ENCODE peak calls at places on chromosomes 4 and X, in nine cellular contexts. One of them, this sample, is unnamed.

GRCh38 chrX:100870527-100870926 is 3.6 kb downstream of the NOX1 start:
- DNase-seq in H4: no peak
- DNase-seq in cardiac muscle cell: no peak
- DNase-seq in GM03348: no peak
- DNase-seq in RPMI7951: no peak
- DNase-seq in stimulated activated CD4-positive, alpha-beta T cell treated with anti-CD3 and anti-CD28 coated beads, Interleukin-15, amount 100 ng/mL, for 24 hours: no peak
- DNase-seq in heart right ventricle: no peak
- DNase-seq in fibroblast of the aortic adventitia: no peak
- DNase-seq in fibroblast of mammary gland: no peak
- DNase-seq in this sample: no peak

GRCh38 chr4:65341557-65341956 is 328.7 kb downstream of the EPHA5 start:
- DNase-seq in H4: no peak
- DNase-seq in cardiac muscle cell: no peak
- DNase-seq in GM03348: no peak
- DNase-seq in RPMI7951: no peak
- DNase-seq in stimulated activated CD4-positive, alpha-beta T cell treated with anti-CD3 and anti-CD28 coated beads, Interleukin-15, amount 100 ng/mL, for 24 hours: no peak
- DNase-seq in heart right ventricle: no peak
- DNase-seq in fibroblast of the aortic adventitia: no peak
- DNase-seq in fibroblast of mammary gland: no peak
- DNase-seq in this sample: no peak

GRCh38 chr4:4507923-4508322 is 33.9 kb downstream of the STX18 start:
- DNase-seq in H4: no peak
- DNase-seq in cardiac muscle cell: no peak
- DNase-seq in GM03348: no peak
- DNase-seq in RPMI7951: no peak
- DNase-seq in stimulated activated CD4-positive, alpha-beta T cell treated with anti-CD3 and anti-CD28 coated beads, Interleukin-15, amount 100 ng/mL, for 24 hours: no peak
- DNase-seq in heart right ventricle: no peak
- DNase-seq in fibroblast of the aortic adventitia: no peak
- DNase-seq in fibroblast of mammary gland: no peak
- DNase-seq in this sample: no peak

GRCh38 chr4:40662962-40663604 is 33.4 kb upstream of the RBM47 start:
- DNase-seq in H4: peak; percentile 44
- DNase-seq in cardiac muscle cell: no peak
- DNase-seq in GM03348: peak; percentile 51
- DNase-seq in RPMI7951: peak; percentile 56
- DNase-seq in stimulated activated CD4-positive, alpha-beta T cell treated with anti-CD3 and anti-CD28 coated beads, Interleukin-15, amount 100 ng/mL, for 24 hours: peak; percentile 59
- DNase-seq in heart right ventricle: no peak
- DNase-seq in fibroblast of the aortic adventitia: peak; percentile 72
- DNase-seq in fibroblast of mammary gland: peak; percentile 89
- DNase-seq in this sample: peak; percentile 34

GRCh38 chr4:78652282-78652876 is 100.8 kb downstream of the ANXA3 start:
- DNase-seq in H4: peak; percentile 55
- DNase-seq in cardiac muscle cell: no peak
- DNase-seq in GM03348: no peak
- DNase-seq in RPMI7951: peak; percentile 51
- DNase-seq in stimulated activated CD4-positive, alpha-beta T cell treated with anti-CD3 and anti-CD28 coated beads, Interleukin-15, amount 100 ng/mL, for 24 hours: no peak
- DNase-seq in heart right ventricle: peak; percentile 27
- DNase-seq in fibroblast of the aortic adventitia: peak; percentile 92
- DNase-seq in fibroblast of mammary gland: peak; percentile 57
- DNase-seq in this sample: no peak

GRCh38 chr4:105277702-105278101 is 131.0 kb downstream of the TET2 start:
- DNase-seq in H4: no peak
- DNase-seq in cardiac muscle cell: no peak
- DNase-seq in GM03348: no peak
- DNase-seq in RPMI7951: no peak
- DNase-seq in stimulated activated CD4-positive, alpha-beta T cell treated with anti-CD3 and anti-CD28 coated beads, Interleukin-15, amount 100 ng/mL, for 24 hours: no peak
- DNase-seq in heart right ventricle: no peak
- DNase-seq in fibroblast of the aortic adventitia: no peak
- DNase-seq in fibroblast of mammary gland: no peak
- DNase-seq in this sample: no peak

GRCh38 chrX:47239898-47240545 is 7.2 kb downstream of the USP11 start:
- DNase-seq in H4: no peak
- DNase-seq in cardiac muscle cell: no peak
- DNase-seq in GM03348: no peak
- DNase-seq in RPMI7951: no peak
- DNase-seq in stimulated activated CD4-positive, alpha-beta T cell treated with anti-CD3 and anti-CD28 coated beads, Interleukin-15, amount 100 ng/mL, for 24 hours: no peak
- DNase-seq in heart right ventricle: no peak
- DNase-seq in fibroblast of the aortic adventitia: no peak
- DNase-seq in fibroblast of mammary gland: no peak
- DNase-seq in this sample: no peak

GRCh38 chrX:72169008-72169728 is 12.4 kb upstream of the PIN4 start:
- DNase-seq in H4: peak; percentile 46
- DNase-seq in cardiac muscle cell: no peak
- DNase-seq in GM03348: no peak
- DNase-seq in RPMI7951: peak; percentile 79
- DNase-seq in stimulated activated CD4-positive, alpha-beta T cell treated with anti-CD3 and anti-CD28 coated beads, Interleukin-15, amount 100 ng/mL, for 24 hours: peak; percentile 13
- DNase-seq in heart right ventricle: peak; percentile 8
- DNase-seq in fibroblast of the aortic adventitia: peak; percentile 8
- DNase-seq in fibroblast of mammary gland: peak; percentile 11
- DNase-seq in this sample: no peak

GRCh38 chr4:86898562-86898961 is 6.3 kb upstream of the C4orf36 start:
- DNase-seq in H4: no peak
- DNase-seq in cardiac muscle cell: no peak
- DNase-seq in GM03348: no peak
- DNase-seq in RPMI7951: no peak
- DNase-seq in stimulated activated CD4-positive, alpha-beta T cell treated with anti-CD3 and anti-CD28 coated beads, Interleukin-15, amount 100 ng/mL, for 24 hours: no peak
- DNase-seq in heart right ventricle: no peak
- DNase-seq in fibroblast of the aortic adventitia: no peak
- DNase-seq in fibroblast of mammary gland: no peak
- DNase-seq in this sample: no peak

GRCh38 chrX:21373001-21373400 is 1.2 kb upstream of the CNKSR2 start:
- DNase-seq in H4: no peak
- DNase-seq in cardiac muscle cell: no peak
- DNase-seq in GM03348: no peak
- DNase-seq in RPMI7951: no peak
- DNase-seq in stimulated activated CD4-positive, alpha-beta T cell treated with anti-CD3 and anti-CD28 coated beads, Interleukin-15, amount 100 ng/mL, for 24 hours: no peak
- DNase-seq in heart right ventricle: no peak
- DNase-seq in fibroblast of the aortic adventitia: no peak
- DNase-seq in fibroblast of mammary gland: no peak
- DNase-seq in this sample: no peak